ENCODE peak calls at places on chromosomes 13 and 19, in six cellular contexts. D is thoracic aorta; I is CD4-positive, alpha-beta T cell; B is PC-9; T is effector memory CD4-positive, alpha-beta T cell; Z is colonic mucosa. P is an unnamed sample.
A peak's percentile ranks its signal among the peaks of the same experiment; 100 is the strongest.

GRCh38 chr19:4278460-4278901 is 585 bp upstream of the SHD start:
- DNase-seq in T (no peak), B (no peak), I (no peak), D (no peak), Z (no peak), P (no peak)

GRCh38 chr13:77434289-77434688 is 101.2 kb upstream of the SCEL start:
- DNase-seq in D (no peak), Z (no peak), T (no peak), I (no peak), B (no peak), P (no peak)

GRCh38 chr13:33560722-33561121 is 257.2 kb upstream of the RFC3 start:
- DNase-seq in I (no peak), D (no peak), T (no peak), B (no peak), Z (no peak), P (no peak)

GRCh38 chr13:50829226-50829625 is 14.3 kb downstream of the DLEU7 start:
- DNase-seq in B (no peak), Z (no peak), T (no peak), I (no peak), D (no peak), P (no peak)

GRCh38 chr19:14166448-14166847 is 30.1 kb upstream of the ASF1B start:
- DNase-seq in T (no peak), D (no peak), B (no peak), I (no peak), Z (no peak), P (no peak)

GRCh38 chr13:91126806-91127205 is 220.7 kb upstream of the MIR17HG start:
- DNase-seq in T (no peak), I (no peak), D (no peak), B (no peak), Z (no peak), P (peak; percentile 28)

GRCh38 chr19:41997121-41997850 is 3.3 kb upstream of the ATP1A3 start:
- DNase-seq in Z (peak; percentile 28), B (no peak), I (no peak), D (no peak), T (no peak), P (peak; percentile 16)

GRCh38 chr19:6017576-6017975 is 39.6 kb upstream of the RANBP3 start:
- DNase-seq in T (no peak), I (no peak), D (no peak), Z (no peak), B (no peak), P (no peak)

GRCh38 chr19:30386551-30387143 is 14.5 kb downstream of the ZNF536 start:
- DNase-seq in D (no peak), Z (no peak), T (no peak), I (no peak), B (no peak), P (no peak)

GRCh38 chr19:3670258-3670795 is 29.9 kb downstream of the PIP5K1C start:
- DNase-seq in D (peak; percentile 76), Z (peak; percentile 49), I (no peak), T (no peak), B (no peak), P (peak; percentile 65)

GRCh38 chr13:106432636-106433035 is 102.8 kb downstream of the EFNB2 start:
- DNase-seq in I (no peak), T (no peak), B (peak; percentile 97), D (no peak), Z (no peak), P (no peak)

GRCh38 chr19:13302521-13303270 is 152.5 kb downstream of the IER2 start:
- DNase-seq in I (no peak), Z (no peak), B (no peak), T (no peak), D (no peak), P (no peak)

DNA sequence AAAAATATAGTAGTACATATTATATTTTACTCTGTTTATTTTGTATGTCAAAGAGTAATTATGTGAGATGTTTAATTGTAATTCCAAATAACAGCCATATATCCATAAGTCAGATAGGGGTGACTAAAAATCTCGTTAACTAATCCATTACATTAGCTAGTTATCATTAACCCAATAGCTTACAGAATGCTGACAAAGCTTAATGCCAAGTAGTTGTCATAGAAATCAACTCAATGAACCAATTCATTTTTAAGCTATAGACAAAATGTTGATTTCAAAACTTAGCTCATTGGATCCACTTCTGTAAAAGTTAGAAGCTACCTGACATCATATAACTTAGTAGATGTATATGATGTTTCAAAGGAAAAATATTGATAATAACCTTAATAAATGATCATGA is 206.7 kb upstream of the SLITRK1 start:
- DNase-seq in I (no peak), B (no peak), Z (no peak), D (no peak), T (no peak), P (no peak)
- H3K27ac ChIP-seq in I (no peak overlapping the region), B (no peak overlapping the region), Z (no peak overlapping the region), D (no peak overlapping the region), T (no peak overlapping the region), P (no peak overlapping the region)

GRCh38 chr13:48563611-48564010 is 30.7 kb upstream of the RCBTB2 start:
- DNase-seq in D (no peak), B (no peak), T (no peak), Z (no peak), I (no peak), P (no peak)

GRCh38 chr13:48564046-48564445 is 31.2 kb upstream of the RCBTB2 start:
- DNase-seq in I (no peak), B (no peak), D (no peak), Z (no peak), T (no peak), P (peak; percentile 31)

GRCh38 chr13:48571121-48571901 is 38.4 kb upstream of the RCBTB2 start:
- DNase-seq in T (no peak), Z (no peak), D (no peak), B (no peak), I (no peak), P (peak; percentile 67)

GRCh38 chr13:48570225-48570828 is 37.4 kb upstream of the RCBTB2 start:
- DNase-seq in I (no peak), T (no peak), Z (no peak), B (no peak), D (no peak), P (no peak)

GRCh38 chr13:48567521-48568331 is 34.8 kb upstream of the RCBTB2 start:
- DNase-seq in Z (no peak), I (no peak), D (no peak), T (no peak), B (no peak), P (no peak)
- H3K27ac ChIP-seq in Z (peak overlapping the region; percentile 39), I (no peak overlapping the region), D (peak overlapping the region; percentile 81), T (no peak overlapping the region), B (no peak overlapping the region), P (no peak overlapping the region)

GRCh38 chr19:18839465-18840287 is 7.9 kb downstream of the UPF1 start:
- DNase-seq in D (no peak), T (no peak), Z (no peak), I (no peak), B (no peak), P (no peak)
- H3K27ac ChIP-seq in D (no peak overlapping the region), T (peak overlapping the region; percentile 34), Z (no peak overlapping the region), I (peak overlapping the region; percentile 40), B (no peak overlapping the region), P (no peak overlapping the region)

GRCh38 chr19:48405850-48406249 is 12.4 kb downstream of the GRIN2D start:
- DNase-seq in T (no peak), Z (no peak), I (no peak), D (no peak), B (peak; percentile 51), P (no peak)
- H3K27ac ChIP-seq in T (no peak overlapping the region), Z (no peak overlapping the region), I (no peak overlapping the region), D (no peak overlapping the region), B (no peak overlapping the region), P (no peak overlapping the region)

GRCh38 chr13:75779393-75779792 is 143.3 kb downstream of the LMO7 start:
- DNase-seq in Z (no peak), T (no peak), B (no peak), D (no peak), I (no peak), P (no peak)

GRCh38 chr13:75771818-75772217 is 135.7 kb downstream of the LMO7 start:
- DNase-seq in B (peak; percentile 80), T (no peak), Z (no peak), D (no peak), I (no peak), P (peak; percentile 43)

GRCh38 chr13:75774176-75774575 is 138.0 kb downstream of the LMO7 start:
- DNase-seq in I (no peak), T (no peak), D (no peak), B (no peak), Z (no peak), P (no peak)

GRCh38 chr13:75776550-75776949 is 140.4 kb downstream of the LMO7 start:
- DNase-seq in I (no peak), B (no peak), T (no peak), Z (no peak), D (no peak), P (no peak)
- H3K27ac ChIP-seq in I (no peak overlapping the region), B (no peak overlapping the region), T (no peak overlapping the region), Z (no peak overlapping the region), D (no peak overlapping the region), P (no peak overlapping the region)

P was measured in brain microvascular endothelial cell.